ENCODE peak calls at places on chromosomes 13 and 19, in five cellular contexts. O, R, Q, F and L are unnamed samples.

GRCh38 chr19:44207126-44207803 is 5.1 kb upstream of the ZNF227 start:
- DNase-seq in O (peak; percentile 95), R (peak; percentile 19), Q (peak; percentile 94), F (peak; percentile 91), L (peak; percentile 95)

GRCh38 chr19:55370305-55370988 is at the start of gene IL11:
- DNase-seq in O (peak; percentile 70), R (no peak), Q (peak; percentile 63), F (no peak), L (no peak)

GRCh38 chr13:28059214-28059613 is 41.2 kb downstream of the FLT3 start:
- DNase-seq in O (peak; percentile 88), R (no peak), Q (peak; percentile 54), F (peak; percentile 65), L (peak; percentile 42)

GRCh38 chr13:105759467-105759866 is 776.0 kb downstream of the EFNB2 start:
- DNase-seq in O (no peak), R (no peak), Q (no peak), F (no peak), L (no peak)

GRCh38 chr13:100409132-100409531 is 179.5 kb downstream of the GGACT start:
- DNase-seq in O (no peak), R (no peak), Q (no peak), F (no peak), L (no peak)

GRCh38 chr19:44677019-44677809 is 5.9 kb downstream of the CEACAM19 start:
- DNase-seq in O (peak; percentile 82), R (no peak), Q (peak; percentile 55), F (no peak), L (peak; percentile 30)

GRCh38 chr19:18939922-18940775 is 868 bp downstream of the HOMER3 start:
- DNase-seq in O (peak; percentile 81), R (no peak), Q (peak; percentile 59), F (no peak), L (no peak)

GRCh38 chr13:24308488-24309020 is 826 bp upstream of the C1QTNF9 start:
- DNase-seq in O (no peak), R (no peak), Q (no peak), F (no peak), L (no peak)

GRCh38 chr19:33720691-33721682 is 75.7 kb upstream of the KCTD15 start:
- DNase-seq in O (peak; percentile 64), R (no peak), Q (no peak), F (no peak), L (no peak)

GRCh38 chr19:12090807-12091206 is 26.3 kb downstream of the ZNF844 start:
- DNase-seq in O (peak; percentile 84), R (no peak), Q (peak; percentile 35), F (peak; percentile 60), L (peak; percentile 67)

GRCh38 chr13:23642110-23642509 is 71.9 kb downstream of the TNFRSF19 start:
- DNase-seq in O (no peak), R (no peak), Q (no peak), F (no peak), L (no peak)

GRCh38 chr13:113973218-113974164 is at the start of gene C13orf46:
- DNase-seq in O (no peak), R (no peak), Q (no peak), F (peak; percentile 84), L (no peak)

GRCh38 chr13:52070929-52071523 is 46.5 kb downstream of the UTP14C start:
- DNase-seq in O (no peak), R (no peak), Q (no peak), F (no peak), L (peak; percentile 16)

GRCh38 chr19:7833225-7834156 is 3.5 kb downstream of the EVI5L start:
- DNase-seq in O (no peak), R (no peak), Q (peak; percentile 90), F (no peak), L (no peak)

GRCh38 chr13:29520671-29521070 is 74.8 kb downstream of the SLC7A1 start:
- DNase-seq in O (no peak), R (no peak), Q (peak; percentile 11), F (no peak), L (no peak)

GRCh38 chr13:37409756-37410155 is 188.8 kb downstream of the POSTN start:
- DNase-seq in O (no peak), R (no peak), Q (no peak), F (no peak), L (no peak)

GRCh38 chr13:40109324-40109958 is 454.0 kb downstream of the COG6 start:
- DNase-seq in O (no peak), R (no peak), Q (peak; percentile 82), F (no peak), L (no peak)

GRCh38 chr19:495440-496332 is 600 bp upstream of the MADCAM1 start:
- DNase-seq in O (peak; percentile 92), R (no peak), Q (peak; percentile 46), F (no peak), L (no peak)

GRCh38 chr19:10566408-10566657 is 523 bp upstream of the KRI1 start:
- DNase-seq in O (no peak), R (no peak), Q (no peak), F (no peak), L (no peak)

GRCh38 chr19:343941-344624 is 513 bp downstream of the MIER2 start:
- DNase-seq in O (peak; percentile 75), R (no peak), Q (no peak), F (no peak), L (peak; percentile 37)

GRCh38 chr13:56988543-56988942 is 152.2 kb upstream of the PRR20A start:
- DNase-seq in O (no peak), R (no peak), Q (peak; percentile 14), F (no peak), L (no peak)

GRCh38 chr13:31987071-31987470 is 44.5 kb upstream of the FRY start:
- DNase-seq in O (no peak), R (no peak), Q (no peak), F (no peak), L (no peak)

GRCh38 chr19:48925240-48925843 is 8.2 kb upstream of the DHDH start:
- DNase-seq in O (no peak), R (no peak), Q (peak; percentile 67), F (no peak), L (no peak)

GRCh38 chr19:30204721-30205120 is 167.5 kb upstream of the ZNF536 start:
- DNase-seq in O (peak; percentile 18), R (no peak), Q (no peak), F (no peak), L (no peak)

GRCh38 chr13:77620138-77620537 is 77.3 kb upstream of the SLAIN1 start:
- DNase-seq in O (no peak), R (no peak), Q (no peak), F (no peak), L (no peak)

GRCh38 chr19:7900931-7901330 is 2.7 kb upstream of the MAP2K7 start:
- DNase-seq in O (no peak), R (no peak), Q (no peak), F (no peak), L (no peak)

GRCh38 chr19:41744850-41745249 is 10.5 kb upstream of the CEACAM6 start:
- DNase-seq in O (no peak), R (no peak), Q (no peak), F (no peak), L (peak; percentile 12)

GRCh38 chr13:112331675-112332074 is 44.5 kb upstream of the SPACA7 start:
- DNase-seq in O (peak; percentile 48), R (no peak), Q (no peak), F (no peak), L (no peak)

GRCh38 chr13:113997845-113998751 is 24.2 kb upstream of the C13orf46 start:
- DNase-seq in O (no peak), R (no peak), Q (peak; percentile 8), F (peak; percentile 54), L (no peak)

GRCh38 chr19:3132971-3133792 is 2.7 kb upstream of the GNA15 start:
- DNase-seq in O (peak; percentile 48), R (no peak), Q (no peak), F (no peak), L (no peak)

GRCh38 chr13:79912403-79912802 is 428.5 kb downstream of the SPRY2 start:
- DNase-seq in O (no peak), R (no peak), Q (no peak), F (no peak), L (no peak)

DNA sequence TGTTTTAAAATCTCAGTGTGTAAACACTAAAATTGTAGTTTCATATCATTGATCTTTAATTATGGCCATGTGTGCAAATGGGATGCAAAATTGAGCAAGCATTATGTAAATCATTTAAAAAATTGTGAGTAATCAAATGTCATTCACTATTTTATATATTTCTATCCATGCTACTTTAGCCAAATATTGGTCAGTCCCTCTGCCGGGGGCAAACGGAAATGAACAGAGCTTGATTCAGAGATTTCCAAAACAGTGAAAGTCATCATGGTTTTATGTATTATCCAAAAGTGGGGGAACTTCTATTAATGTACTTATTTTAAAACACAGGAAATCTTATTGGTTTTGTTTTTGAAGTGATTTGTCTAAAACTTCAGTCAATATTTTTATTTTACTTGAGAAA is 219.1 kb downstream of the IRS2 start:
- DNase-seq in O (no peak), R (no peak), Q (peak; percentile 33), F (no peak), L (no peak)
- TF ChIP-seq CTCF in O (no peak), R (no peak), Q (peak; percentile 50), F (peak; percentile 19), L (no peak)

GRCh38 chr19:51366050-51366998 is at the start of gene ETFB:
- DNase-seq in O (peak; percentile 100), R (peak; percentile 85), Q (peak; percentile 99), F (peak; percentile 100), L (peak; percentile 97)
- H3K4me1 ChIP-seq in O (peaks cover 17% of the 10 kb centered on the region), R (peaks cover 29% of the 10 kb centered on the region), Q (peaks cover 47% of the 10 kb centered on the region), F (no peaks in the 10 kb centered on the region), L (peaks cover 34% of the 10 kb centered on the region)

GRCh38 chr13:30978981-30979956 is 46.8 kb downstream of the TEX26 start:
- DNase-seq in O (peak; percentile 96), R (no peak), Q (peak; percentile 42), F (no peak), L (peak; percentile 60)
- TF ChIP-seq CTCF in O (peak; percentile 98), R (peak; percentile 57), Q (peak; percentile 77), F (peak; percentile 40), L (peak; percentile 89)

DNA sequence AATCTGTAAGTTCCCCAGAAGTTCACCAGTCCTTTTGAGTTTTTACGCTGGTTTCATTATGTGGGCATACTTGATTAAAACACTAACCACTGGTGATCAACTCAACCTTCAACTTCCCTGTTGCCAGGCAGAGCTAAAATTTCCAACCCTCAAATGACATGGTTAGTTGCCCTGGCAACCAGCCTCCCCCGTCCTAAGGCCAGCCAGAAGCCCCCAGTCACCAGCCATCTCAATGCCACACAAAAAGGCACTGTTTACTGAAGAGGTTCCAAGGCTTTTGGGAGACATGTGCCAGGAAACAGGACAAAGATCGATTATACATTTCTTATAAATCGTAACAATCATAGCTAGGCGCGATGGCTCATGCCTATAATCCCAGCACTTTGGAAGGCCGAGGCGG is 1.6 kb downstream of the ZNF649 start:
- DNase-seq in O (no peak), R (no peak), Q (no peak), F (no peak), L (no peak)
- H3K4me1 ChIP-seq in O (peaks cover 6% of the 10 kb centered on the region), R (peaks cover 8% of the 10 kb centered on the region), Q (no peaks in the 10 kb centered on the region), F (no peaks in the 10 kb centered on the region), L (peaks cover 4% of the 10 kb centered on the region)